ENCODE peak calls at places on chromosome 17, in eight cellular contexts. G is aorta, E is GM23248, P is GF-D8, H is NCI-H524 treated with DMSO at 0.1 percent for 48 hours, M is tibial nerve, K is mesendoderm, A is amniotic stem cell. F is an unnamed sample.

GRCh38 chr17:61018938-61019337 is 341.3 kb downstream of the BCAS3 start:
- DNase-seq in A (no peak), E (no peak), G (no peak), K (peak), P (no peak), H (no peak), M (no peak), F (no peak)

GRCh38 chr17:28471531-28472342 is 1.7 kb upstream of the SLC13A2 start:
- DNase-seq in M (no peak), A (no peak), K (peak), E (no peak), G (no peak), P (no peak), H (no peak), F (no peak)

GRCh38 chr17:38333635-38334295 is 10.0 kb downstream of the GPR179 start:
- DNase-seq in K (peak), P (no peak), H (no peak), G (peak), A (no peak), E (peak), M (no peak), F (peak)

GRCh38 chr17:63696381-63696961 is 3.5 kb downstream of the LIMD2 start:
- DNase-seq in A (no peak), K (peak), H (no peak), E (peak), M (no peak), G (no peak), P (peak), F (peak)

GRCh38 chr17:2711608-2712299 is at the start of gene CLUH:
- DNase-seq in E (peak), G (peak), P (peak), K (peak), M (peak), H (peak), A (peak), F (peak)

GRCh38 chr17:77810536-77810935 is 148.0 kb upstream of the TNRC6C start:
- DNase-seq in A (no peak), M (no peak), K (peak), H (no peak), G (peak), P (no peak), E (peak), F (no peak)

GRCh38 chr17:51651513-51652298 is 391.4 kb downstream of the UTP18 start:
- DNase-seq in H (no peak), K (no peak), M (no peak), P (no peak), E (no peak), A (no peak), G (no peak), F (no peak)

GRCh38 chr17:3773511-3773910 is 27.5 kb downstream of the ITGAE start:
- DNase-seq in E (peak), H (no peak), A (no peak), G (no peak), P (no peak), K (peak), M (no peak), F (no peak)

GRCh38 chr17:46194393-46195216 is 1.4 kb upstream of the KANSL1 start:
- DNase-seq in K (peak), M (no peak), G (no peak), A (no peak), P (peak), E (peak), H (no peak), F (peak)

GRCh38 chr17:50488880-50489279 is 10.2 kb downstream of the RSAD1 start:
- DNase-seq in A (no peak), P (no peak), G (peak), K (no peak), M (no peak), H (no peak), E (no peak), F (no peak)

GRCh38 chr17:47325176-47325575 is 1.4 kb downstream of the EFCAB13 start:
- DNase-seq in K (peak), M (no peak), G (no peak), E (no peak), P (no peak), A (no peak), H (no peak), F (no peak)

GRCh38 chr17:50534222-50534978 is 1.9 kb downstream of the EPN3 start:
- DNase-seq in H (no peak), G (no peak), E (peak), M (no peak), A (no peak), P (no peak), K (peak), F (no peak)

GRCh38 chr17:333626-334396 is 18.8 kb downstream of the RPH3AL start:
- DNase-seq in M (peak), A (no peak), P (no peak), H (no peak), G (peak), E (no peak), K (peak), F (peak)

GRCh38 chr17:11944587-11944986 is 52.7 kb downstream of the ZNF18 start:
- DNase-seq in G (no peak), P (no peak), A (no peak), H (no peak), M (no peak), E (peak), K (no peak), F (no peak)

GRCh38 chr17:63171428-63172205 is 205.6 kb downstream of the TANC2 start:
- DNase-seq in E (peak), G (no peak), P (no peak), K (no peak), H (no peak), A (no peak), M (no peak), F (no peak)

GRCh38 chr17:69947027-69947759 is 127.8 kb upstream of the KCNJ16 start:
- DNase-seq in M (no peak), G (no peak), E (no peak), P (no peak), H (no peak), A (no peak), K (no peak), F (no peak)

GRCh38 chr17:77441130-77441920 is 300.6 kb downstream of the SEC14L1 start:
- DNase-seq in A (no peak), K (no peak), G (no peak), M (no peak), E (no peak), H (no peak), P (peak), F (peak)

GRCh38 chr17:79651751-79652150 is 40.9 kb upstream of the RBFOX3 start:
- DNase-seq in G (no peak), K (no peak), A (no peak), P (no peak), M (no peak), H (peak), E (no peak), F (no peak)

GRCh38 chr17:19263621-19264010 is 26.4 kb downstream of the EPN2 start:
- DNase-seq in P (no peak), M (no peak), E (peak), K (no peak), G (peak), H (no peak), A (peak), F (no peak)

GRCh38 chr17:72884066-72884465 is 208.4 kb downstream of the SLC39A11 start:
- DNase-seq in K (no peak), E (no peak), M (no peak), A (no peak), G (no peak), H (no peak), P (no peak), F (no peak)

GRCh38 chr17:16415031-16415924 is at the start of gene TRPV2:
- DNase-seq in P (no peak), E (no peak), A (no peak), M (no peak), K (peak), G (no peak), H (no peak), F (peak)

GRCh38 chr17:76519048-76519614 is 17.9 kb upstream of the RHBDF2 start:
- DNase-seq in G (no peak), E (no peak), P (no peak), H (no peak), K (no peak), A (no peak), M (no peak), F (no peak)

GRCh38 chr17:1384881-1385280 is 15.1 kb downstream of the YWHAE start:
- DNase-seq in H (no peak), E (peak), G (peak), K (no peak), P (no peak), M (no peak), A (no peak), F (no peak)

GRCh38 chr17:62899349-62899748 is 66.7 kb upstream of the TANC2 start:
- DNase-seq in K (no peak), H (no peak), M (no peak), A (no peak), G (no peak), P (no peak), E (no peak), F (no peak)

GRCh38 chr17:3885970-3886369 is 6.9 kb downstream of the CAMKK1 start:
- DNase-seq in P (no peak), H (no peak), E (peak), A (no peak), K (peak), M (no peak), G (no peak), F (no peak)

GRCh38 chr17:57284984-57285646 is 28.8 kb downstream of the MSI2 start:
- DNase-seq in A (no peak), M (no peak), E (no peak), K (peak), H (no peak), P (peak), G (no peak), F (no peak)

GRCh38 chr17:35612924-35613521 is 25.9 kb downstream of the AP2B1 start:
- DNase-seq in P (peak), H (no peak), G (no peak), E (peak), K (peak), A (peak), M (no peak), F (peak)

GRCh38 chr17:79933863-79934652 is 94.8 kb upstream of the CBX4 start:
- DNase-seq in E (peak), P (peak), G (no peak), M (no peak), H (no peak), A (no peak), K (no peak), F (no peak)

GRCh38 chr17:79023886-79024771 is at the start of gene C1QTNF1:
- DNase-seq in G (peak), H (no peak), E (peak), M (peak), A (no peak), K (peak), P (no peak), F (no peak)

GRCh38 chr17:60311936-60312335 is 80.0 kb downstream of the USP32 start:
- DNase-seq in A (no peak), H (no peak), G (no peak), E (peak), M (no peak), P (no peak), K (no peak), F (no peak)

GRCh38 chr17:22695228-22695619 is 1002.9 kb downstream of the KCNJ18 start:
- DNase-seq in E (no peak), P (no peak), K (no peak), M (no peak), H (no peak), A (no peak), G (no peak), F (no peak)

GRCh38 chr17:48074322-48075054 is 26.3 kb downstream of the NFE2L1 start:
- DNase-seq in E (peak), P (peak), H (no peak), M (peak), A (peak), K (peak), G (peak), F (peak)

GRCh38 chr17:67608691-67609090 is 109.0 kb upstream of the NOL11 start:
- DNase-seq in E (peak), M (no peak), G (no peak), P (no peak), A (no peak), K (no peak), H (no peak), F (no peak)

GRCh38 chr17:38322897-38323296 is 20.9 kb downstream of the GPR179 start:
- DNase-seq in A (no peak), P (no peak), E (no peak), K (no peak), G (no peak), M (no peak), H (no peak), F (no peak)

GRCh38 chr17:3511841-3512511 is 36.2 kb downstream of the ASPA start:
- DNase-seq in K (no peak), H (no peak), G (no peak), P (no peak), E (peak), M (no peak), A (no peak), F (no peak)

GRCh38 chr17:29390856-29391631 is 881 bp downstream of the TAOK1 start:
- DNase-seq in A (no peak), E (peak), K (peak), M (no peak), P (peak), G (peak), H (no peak), F (no peak)

GRCh38 chr17:12068946-12069345 is 48.3 kb downstream of the MAP2K4 start:
- DNase-seq in H (no peak), K (no peak), P (no peak), A (no peak), M (no peak), G (no peak), E (peak), F (no peak)

GRCh38 chr17:46951681-46952080 is 27.4 kb downstream of the RPRML start:
- DNase-seq in P (no peak), A (no peak), H (no peak), K (no peak), M (no peak), E (no peak), G (no peak), F (no peak)

F was measured in CD4-positive, alpha-beta T cell.